ENCODE peak calls at places on chromosome X, in five cellular contexts. M is T follicular helper cell; L is T-helper 22 cell; T is activated CD4-positive, alpha-beta T cell treated with anti-CD3 and anti-CD28 coated beads for 1 hour; W is KG1. B is an unnamed sample.

GRCh38 chrX:132676561-132677186 is 187.8 kb upstream of the MBNL3 start:
- DNase-seq in M (no peak), L (no peak), T (no peak), W (no peak), B (peak)

GRCh38 chrX:23786268-23786815 is 3.4 kb downstream of the SAT1 start:
- DNase-seq in M (no peak), L (no peak), T (peak), W (no peak), B (peak)

GRCh38 chrX:67563469-67564448 is 19.9 kb downstream of the AR start:
- DNase-seq in M (no peak), L (no peak), T (no peak), W (no peak), B (peak)

GRCh38 chrX:9493936-9494335 is 29.1 kb downstream of the TBL1X start:
- DNase-seq in M (no peak), L (no peak), T (no peak), W (no peak), B (peak)

GRCh38 chrX:117969337-117969736 is 147.3 kb downstream of the KLHL13 start:
- DNase-seq in M (no peak), L (no peak), T (no peak), W (no peak), B (no peak)

GRCh38 chrX:41085883-41086626 is 810 bp downstream of the USP9X start:
- DNase-seq in M (peak), L (peak), T (peak), W (no peak), B (peak)

GRCh38 chrX:139882299-139882698 is 50.6 kb downstream of the ATP11C start:
- DNase-seq in M (no peak), L (no peak), T (no peak), W (no peak), B (no peak)

GRCh38 chrX:140439455-140439854 is 65.4 kb downstream of the SOX3 start:
- DNase-seq in M (no peak), L (no peak), T (no peak), W (no peak), B (peak)

GRCh38 chrX:13398073-13398823 is 78.4 kb upstream of the ATXN3L start:
- DNase-seq in M (no peak), L (no peak), T (no peak), W (no peak), B (peak)

GRCh38 chrX:23770142-23770541 is 12.8 kb upstream of the SAT1 start:
- DNase-seq in M (no peak), L (no peak), T (no peak), W (no peak), B (no peak)

GRCh38 chrX:19382500-19383145 is 38.9 kb downstream of the PDHA1 start:
- DNase-seq in M (peak), L (no peak), T (peak), W (no peak), B (peak)

GRCh38 chrX:105765691-105766090 is 56.6 kb upstream of the NRK start:
- DNase-seq in M (no peak), L (no peak), T (no peak), W (no peak), B (no peak)

GRCh38 chrX:116198810-116199209 is 28.3 kb downstream of the AGTR2 start:
- DNase-seq in M (no peak), L (no peak), T (no peak), W (no peak), B (no peak)

GRCh38 chrX:14363719-14364118 is 165.6 kb upstream of the GLRA2 start:
- DNase-seq in M (no peak), L (no peak), T (no peak), W (no peak), B (no peak)

GRCh38 chrX:120452131-120452530 is 17.0 kb downstream of the LAMP2 start:
- DNase-seq in M (no peak), L (no peak), T (no peak), W (no peak), B (no peak)

GRCh38 chrX:111447298-111447697 is 35.3 kb upstream of the DCX start:
- DNase-seq in M (no peak), L (no peak), T (no peak), W (no peak), B (peak)

GRCh38 chrX:111411591-111412371 is at the start of gene DCX:
- DNase-seq in M (no peak), L (no peak), T (no peak), W (no peak), B (no peak)

GRCh38 chrX:107171369-107172102 is 34.7 kb downstream of the NUP62CL start:
- DNase-seq in M (no peak), L (no peak), T (no peak), W (no peak), B (no peak)

GRCh38 chrX:153828723-153829548 is 1.4 kb downstream of the PDZD4 start:
- DNase-seq in M (no peak), L (no peak), T (no peak), W (no peak), B (no peak)

GRCh38 chrX:22135171-22135711 is 103.1 kb downstream of the PHEX start:
- DNase-seq in M (no peak), L (no peak), T (no peak), W (no peak), B (peak)

GRCh38 chrX:154986826-154987575 is 35.5 kb downstream of the F8 start:
- DNase-seq in M (no peak), L (no peak), T (no peak), W (no peak), B (no peak)

GRCh38 chrX:35919536-35920309 is at the start of gene CFAP47:
- DNase-seq in M (no peak), L (no peak), T (no peak), W (no peak), B (peak)

GRCh38 chrX:152893631-152894610 is 3.9 kb upstream of the ZNF185 start:
- DNase-seq in M (no peak), L (no peak), T (no peak), W (no peak), B (no peak)

GRCh38 chrX:46770006-46770816 is 11.3 kb upstream of the SLC9A7 start:
- DNase-seq in M (no peak), L (no peak), T (no peak), W (no peak), B (peak)

GRCh38 chrX:110180176-110180927 is 137.5 kb downstream of the AMMECR1 start:
- DNase-seq in M (no peak), L (no peak), T (no peak), W (no peak), B (peak)